ENCODE peak calls at places on chromosomes 5 and 9, in nine cellular contexts. S is bronchial epithelial cell; B is cardiac muscle cell; Z is right atrium auricular region; R is cardiac fibroblast; P is CD8-positive, alpha-beta T cell; E is stomach; I is omental fat pad; V is spleen. D is an unnamed sample.

GRCh38 chr5:179609834-179610108 is 13.7 kb downstream of the HNRNPH1 start:
- DNase-seq in R (no peak), P (no peak), B (no peak), Z (no peak), E (no peak), V (no peak), I (no peak), S (no peak), D (no peak)

GRCh38 chr9:129319938-129320481 is 141.9 kb upstream of the IER5L start:
- DNase-seq in E (peak), V (no peak), Z (peak), S (no peak), R (no peak), I (peak), P (no peak), B (no peak), D (peak)

GRCh38 chr5:14869286-14870164 is 2.1 kb downstream of the ANKH start:
- DNase-seq in R (no peak), S (peak), B (no peak), V (no peak), E (no peak), Z (no peak), I (no peak), P (no peak), D (no peak)

GRCh38 chr5:119059740-119060255 is 11.1 kb upstream of the DMXL1 start:
- DNase-seq in V (no peak), Z (no peak), R (no peak), S (no peak), P (no peak), E (no peak), B (no peak), I (no peak), D (no peak)

GRCh38 chr5:88142801-88143692 is 125.6 kb downstream of the TMEM161B start:
- DNase-seq in Z (peak), I (no peak), R (peak), B (no peak), E (no peak), V (no peak), S (no peak), P (no peak), D (no peak)

GRCh38 chr5:90226433-90227099 is 183.0 kb downstream of the CETN3 start:
- DNase-seq in S (no peak), B (peak), P (no peak), R (no peak), I (no peak), V (no peak), E (no peak), Z (no peak), D (no peak)

GRCh38 chr5:103434057-103434456 is 128.5 kb downstream of the NUDT12 start:
- DNase-seq in S (no peak), E (no peak), P (no peak), B (no peak), V (peak), Z (no peak), R (no peak), I (no peak), D (no peak)

GRCh38 chr9:33161011-33161588 is 6.0 kb downstream of the B4GALT1 start:
- DNase-seq in R (peak), V (peak), P (peak), I (no peak), S (peak), E (peak), B (no peak), Z (peak), D (no peak)

GRCh38 chr9:18888241-18888794 is 144.7 kb downstream of the SAXO1 start:
- DNase-seq in I (no peak), B (no peak), R (no peak), P (no peak), Z (no peak), E (no peak), V (no peak), S (no peak), D (no peak)

GRCh38 chr5:93677344-93678021 is 63.9 kb downstream of the POU5F2 start:
- DNase-seq in R (peak), I (no peak), Z (no peak), E (peak), B (peak), S (peak), P (no peak), V (no peak), D (no peak)

GRCh38 chr9:70297141-70297540 is 38.4 kb downstream of the SMC5 start:
- DNase-seq in B (no peak), P (no peak), R (peak), S (peak), I (no peak), Z (no peak), E (no peak), V (no peak), D (no peak)

GRCh38 chr9:70043689-70044449 is at the start of gene MAMDC2:
- DNase-seq in V (peak), S (peak), B (peak), Z (peak), R (peak), P (no peak), I (no peak), E (peak), D (no peak)

GRCh38 chr5:82257247-82257646 is 20.9 kb downstream of the RPS23 start:
- DNase-seq in E (no peak), V (no peak), I (no peak), B (no peak), S (no peak), P (no peak), Z (no peak), R (no peak), D (no peak)

DNA sequence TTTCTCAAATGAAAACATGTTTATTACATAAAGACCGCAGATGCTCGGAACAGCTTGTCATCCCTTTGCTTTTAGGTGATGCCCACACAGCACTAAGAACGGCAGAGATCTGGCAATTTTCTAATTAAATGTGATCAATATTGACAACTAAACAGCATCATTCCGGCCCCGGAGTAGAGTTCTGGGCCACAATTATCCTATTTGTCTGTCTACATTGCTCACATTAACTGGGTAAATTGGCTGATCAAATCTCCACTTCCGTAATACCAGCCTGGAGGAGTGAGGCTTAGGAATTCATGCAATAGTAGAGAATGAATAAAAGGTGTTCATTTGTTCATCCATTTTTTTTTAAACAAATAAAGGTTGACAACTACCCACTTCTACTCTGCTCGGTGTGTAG is 245.1 kb upstream of the C9orf72 start:
- DNase-seq in V (no peak), I (no peak), S (no peak), Z (no peak), E (no peak), P (no peak), B (no peak), R (no peak), D (no peak)
- TF ChIP-seq CTCF in V (no peak), I (no peak), S (no peak), Z (no peak), E (no peak), P (no peak), B (no peak), R (no peak), D (no peak)

GRCh38 chr9:136880651-136881050 is 5.7 kb upstream of the TRAF2 start:
- DNase-seq in R (no peak), Z (no peak), I (no peak), S (no peak), V (peak), E (no peak), P (no peak), B (no peak), D (no peak)

GRCh38 chr9:136885950-136886578 is at the start of gene TRAF2:
- DNase-seq in B (peak), V (peak), R (peak), P (peak), Z (peak), E (peak), I (peak), S (peak), D (peak)

GRCh38 chr9:136886610-136887597 is 588 bp downstream of the TRAF2 start:
- DNase-seq in E (no peak), P (peak), I (no peak), S (no peak), V (no peak), Z (no peak), B (peak), R (peak), D (no peak)

GRCh38 chr9:136881691-136882108 is 4.6 kb upstream of the TRAF2 start:
- DNase-seq in B (peak), R (no peak), V (peak), Z (no peak), P (peak), I (no peak), E (peak), S (no peak), D (no peak)

DNA sequence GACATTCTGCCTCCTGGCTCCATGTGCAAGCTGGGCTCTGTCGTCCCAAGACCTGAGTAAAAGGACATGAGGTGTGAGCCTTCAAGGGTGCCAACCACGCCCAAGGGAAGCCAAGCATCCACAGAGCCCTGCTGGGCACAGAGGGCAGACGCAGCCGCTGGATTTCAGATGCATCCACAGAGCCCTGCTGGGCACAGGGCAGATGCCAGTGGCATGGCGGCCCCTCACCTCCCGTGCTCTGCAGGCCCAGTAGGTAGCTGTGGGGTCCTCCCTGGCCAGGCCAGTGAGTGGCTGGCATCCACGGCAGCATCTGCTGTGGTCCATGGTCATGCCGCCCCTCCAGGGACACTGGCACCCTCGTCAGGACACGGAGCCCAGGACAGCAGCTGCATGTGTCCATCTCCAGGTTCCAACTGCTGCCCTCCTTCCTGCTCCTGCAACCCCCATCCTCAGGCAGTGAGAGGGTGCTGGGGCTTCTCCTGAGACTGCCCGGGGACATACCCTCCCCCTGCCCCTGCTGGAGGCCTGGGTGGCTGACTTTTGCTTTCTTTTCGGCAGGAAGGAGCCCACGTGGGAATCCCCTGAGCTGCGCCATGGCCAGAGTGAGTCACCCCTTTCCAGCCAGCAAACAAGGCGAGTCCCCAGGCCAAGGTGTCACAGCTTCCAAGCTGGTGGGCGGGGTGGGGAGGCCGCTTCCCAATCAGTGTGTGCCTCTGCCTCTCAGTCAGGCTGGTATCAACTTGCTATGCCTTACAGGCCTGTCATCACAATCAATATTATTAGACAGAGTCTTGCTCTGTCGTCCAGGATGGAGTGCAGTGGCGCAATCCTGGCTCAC is 4.0 kb upstream of the TRAF2 start:
- DNase-seq in I (no peak), P (peak), S (peak), Z (peak), R (peak), B (no peak), V (peak), E (peak), D (no peak)
- TF ChIP-seq CTCF in I (no peak), P (no peak), S (no peak), Z (no peak), R (peak), B (no peak), V (no peak), E (no peak), D (no peak)

GRCh38 chr9:90726215-90726614 is 75.4 kb upstream of the SYK start:
- DNase-seq in V (no peak), S (no peak), I (no peak), E (no peak), R (no peak), B (peak), P (no peak), Z (no peak), D (no peak)
- TF ChIP-seq CTCF in V (no peak), S (no peak), I (no peak), E (no peak), R (no peak), B (no peak), P (no peak), Z (no peak), D (peak)

DNA sequence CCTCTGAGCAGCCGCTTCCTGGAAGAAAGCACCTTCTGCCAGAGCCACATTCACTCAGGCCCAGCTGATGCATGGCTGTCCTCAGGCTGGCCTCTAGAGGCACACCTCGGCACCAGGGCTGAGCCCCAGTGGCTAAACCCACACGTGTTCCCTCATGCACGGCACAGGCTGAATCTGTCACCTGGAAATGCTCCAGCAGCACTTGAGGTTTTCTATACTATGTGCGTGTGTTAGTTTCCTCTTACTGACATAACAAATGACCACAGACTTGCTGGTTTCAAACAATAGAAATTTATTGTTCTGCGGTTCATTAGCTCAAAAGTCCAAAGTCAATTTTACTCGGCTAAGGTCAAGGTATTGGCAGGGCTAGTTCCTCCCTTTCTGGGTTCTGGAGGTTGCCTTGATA is 141.4 kb downstream of the LRRC70 start:
- DNase-seq in S (peak), I (no peak), V (no peak), P (no peak), B (peak), E (peak), R (no peak), Z (no peak), D (no peak)
- TF ChIP-seq CTCF in S (peak), I (no peak), V (peak), P (no peak), B (peak), E (no peak), R (no peak), Z (no peak), D (peak)